ENCODE peak calls at places on chromosomes 16 and 17, in four cellular contexts. One of them, this sample, is unnamed.

GRCh38 chr17:63573634-63574033 is 23.4 kb downstream of the DCAF7 start:
- DNase-seq in immature natural killer cell: no peak
- DNase-seq in NCI-H1105 treated with DMSO at 0.1 percent for 48 hours: no peak
- DNase-seq in heart right ventricle: no peak
- DNase-seq in this sample: no peak

GRCh38 chr16:4713663-4714501 is 20.2 kb downstream of the ANKS3 start:
- DNase-seq in immature natural killer cell: no peak
- DNase-seq in NCI-H1105 treated with DMSO at 0.1 percent for 48 hours: no peak
- DNase-seq in heart right ventricle: no peak
- DNase-seq in this sample: no peak

GRCh38 chr16:52861614-52862022 is 191.1 kb downstream of the CHD9NB start:
- DNase-seq in immature natural killer cell: no peak
- DNase-seq in NCI-H1105 treated with DMSO at 0.1 percent for 48 hours: peak; percentile 88
- DNase-seq in heart right ventricle: no peak
- DNase-seq in this sample: no peak

GRCh38 chr17:61481421-61481820 is 29.2 kb downstream of the TBX4 start:
- DNase-seq in immature natural killer cell: no peak
- DNase-seq in NCI-H1105 treated with DMSO at 0.1 percent for 48 hours: no peak
- DNase-seq in heart right ventricle: no peak
- DNase-seq in this sample: no peak

GRCh38 chr16:78177927-78178326 is 78.5 kb downstream of the WWOX start:
- DNase-seq in immature natural killer cell: no peak
- DNase-seq in NCI-H1105 treated with DMSO at 0.1 percent for 48 hours: no peak
- DNase-seq in heart right ventricle: no peak
- DNase-seq in this sample: no peak

GRCh38 chr16:75754126-75754525 is 27.8 kb upstream of the CPHXL start:
- DNase-seq in immature natural killer cell: no peak
- DNase-seq in NCI-H1105 treated with DMSO at 0.1 percent for 48 hours: no peak
- DNase-seq in heart right ventricle: no peak
- DNase-seq in this sample: no peak

GRCh38 chr16:89063768-89064320 is 29.8 kb upstream of the ACSF3 start:
- DNase-seq in immature natural killer cell: no peak
- DNase-seq in NCI-H1105 treated with DMSO at 0.1 percent for 48 hours: no peak
- DNase-seq in heart right ventricle: no peak
- DNase-seq in this sample: peak; percentile 28

GRCh38 chr17:46262271-46262670 is 32.7 kb upstream of the LRRC37A start:
- DNase-seq in immature natural killer cell: no peak
- DNase-seq in NCI-H1105 treated with DMSO at 0.1 percent for 48 hours: no peak
- DNase-seq in heart right ventricle: no peak
- DNase-seq in this sample: no peak

GRCh38 chr17:59027750-59028149 is 78.9 kb downstream of the TRIM37 start:
- DNase-seq in immature natural killer cell: no peak
- DNase-seq in NCI-H1105 treated with DMSO at 0.1 percent for 48 hours: no peak
- DNase-seq in heart right ventricle: no peak
- DNase-seq in this sample: no peak

GRCh38 chr17:50681260-50682200 is 26.2 kb downstream of the ANKRD40 start:
- DNase-seq in immature natural killer cell: no peak
- DNase-seq in NCI-H1105 treated with DMSO at 0.1 percent for 48 hours: no peak
- DNase-seq in heart right ventricle: peak; percentile 59
- DNase-seq in this sample: no peak

GRCh38 chr17:700504-701094 is 14.0 kb downstream of the VPS53 start:
- DNase-seq in immature natural killer cell: peak; percentile 54
- DNase-seq in NCI-H1105 treated with DMSO at 0.1 percent for 48 hours: peak; percentile 25
- DNase-seq in heart right ventricle: no peak
- DNase-seq in this sample: peak; percentile 52

GRCh38 chr17:1577186-1577585 is 14.6 kb upstream of the PITPNA start:
- DNase-seq in immature natural killer cell: no peak
- DNase-seq in NCI-H1105 treated with DMSO at 0.1 percent for 48 hours: no peak
- DNase-seq in heart right ventricle: peak; percentile 87
- DNase-seq in this sample: no peak

GRCh38 chr17:48198950-48199541 is 91.5 kb downstream of the SNX11 start:
- DNase-seq in immature natural killer cell: no peak
- DNase-seq in NCI-H1105 treated with DMSO at 0.1 percent for 48 hours: no peak
- DNase-seq in heart right ventricle: no peak
- DNase-seq in this sample: no peak

GRCh38 chr17:34243732-34244299 is 11.3 kb upstream of the CCL2 start:
- DNase-seq in immature natural killer cell: no peak
- DNase-seq in NCI-H1105 treated with DMSO at 0.1 percent for 48 hours: no peak
- DNase-seq in heart right ventricle: no peak
- DNase-seq in this sample: no peak

GRCh38 chr16:57749101-57749692 is 13.6 kb downstream of the KATNB1 start:
- DNase-seq in immature natural killer cell: no peak
- DNase-seq in NCI-H1105 treated with DMSO at 0.1 percent for 48 hours: no peak
- DNase-seq in heart right ventricle: no peak
- DNase-seq in this sample: no peak

GRCh38 chr17:50565559-50566350 is 5.2 kb downstream of the CACNA1G start:
- DNase-seq in immature natural killer cell: no peak
- DNase-seq in NCI-H1105 treated with DMSO at 0.1 percent for 48 hours: peak; percentile 78
- DNase-seq in heart right ventricle: no peak
- DNase-seq in this sample: no peak

GRCh38 chr16:28292731-28293588 is 635 bp downstream of the SBK1 start:
- DNase-seq in immature natural killer cell: no peak
- DNase-seq in NCI-H1105 treated with DMSO at 0.1 percent for 48 hours: peak; percentile 73
- DNase-seq in heart right ventricle: no peak
- DNase-seq in this sample: no peak

GRCh38 chr17:58352843-58353719 is 1.1 kb upstream of the SUPT4H1 start:
- DNase-seq in immature natural killer cell: no peak
- DNase-seq in NCI-H1105 treated with DMSO at 0.1 percent for 48 hours: no peak
- DNase-seq in heart right ventricle: peak; percentile 34
- DNase-seq in this sample: peak; percentile 67

GRCh38 chr16:70579248-70579647 is 55.6 kb downstream of the SF3B3 start:
- DNase-seq in immature natural killer cell: no peak
- DNase-seq in NCI-H1105 treated with DMSO at 0.1 percent for 48 hours: no peak
- DNase-seq in heart right ventricle: no peak
- DNase-seq in this sample: no peak

GRCh38 chr17:77322534-77323412 is 182.0 kb downstream of the SEC14L1 start:
- DNase-seq in immature natural killer cell: no peak
- DNase-seq in NCI-H1105 treated with DMSO at 0.1 percent for 48 hours: no peak
- DNase-seq in heart right ventricle: peak; percentile 86
- DNase-seq in this sample: peak; percentile 91

GRCh38 chr17:49523706-49524472 is 28.8 kb downstream of the NGFR start:
- DNase-seq in immature natural killer cell: peak; percentile 15
- DNase-seq in NCI-H1105 treated with DMSO at 0.1 percent for 48 hours: peak; percentile 12
- DNase-seq in heart right ventricle: no peak
- DNase-seq in this sample: no peak

GRCh38 chr17:77914440-77915254 is 43.9 kb upstream of the TNRC6C start:
- DNase-seq in immature natural killer cell: no peak
- DNase-seq in NCI-H1105 treated with DMSO at 0.1 percent for 48 hours: peak; percentile 67
- DNase-seq in heart right ventricle: no peak
- DNase-seq in this sample: peak; percentile 29

GRCh38 chr17:46777943-46778915 is 40.3 kb downstream of the WNT3 start:
- DNase-seq in immature natural killer cell: no peak
- DNase-seq in NCI-H1105 treated with DMSO at 0.1 percent for 48 hours: no peak
- DNase-seq in heart right ventricle: no peak
- DNase-seq in this sample: peak; percentile 30

GRCh38 chr16:17396762-17397498 is 73.8 kb downstream of the XYLT1 start:
- DNase-seq in immature natural killer cell: peak; percentile 63
- DNase-seq in NCI-H1105 treated with DMSO at 0.1 percent for 48 hours: peak; percentile 93
- DNase-seq in heart right ventricle: peak; percentile 35
- DNase-seq in this sample: no peak

GRCh38 chr17:33204156-33204555 is 88.9 kb downstream of the ASIC2 start:
- DNase-seq in immature natural killer cell: no peak
- DNase-seq in NCI-H1105 treated with DMSO at 0.1 percent for 48 hours: no peak
- DNase-seq in heart right ventricle: no peak
- DNase-seq in this sample: no peak

This sample was measured in OCI-LY7.